ENCODE peak calls at places on chromosomes 7 and 10, in eight cellular contexts. G is A549; Y is mesendoderm; X is CD4-positive, alpha-beta memory T cell; M is heart left ventricle; K is spleen; D is sigmoid colon; E is GM23338. R is an unnamed sample. For H3K4me1, the result is how much of the 10 kb centered on the place peaks cover.

GRCh38 chr10:125056161-125057132 is 103.9 kb downstream of the CTBP2 start:
- DNase-seq in Y (no peak), M (no peak), G (no peak), K (peak), D (no peak), E (no peak), X (no peak), R (no peak)

GRCh38 chr7:55280031-55280454 is 85.1 kb upstream of the LANCL2 start:
- DNase-seq in E (peak), X (peak), G (peak), Y (peak), K (no peak), D (no peak), M (peak), R (peak)

GRCh38 chr7:35185908-35186731 is 67.8 kb downstream of the TBX20 start:
- DNase-seq in K (peak), Y (peak), G (no peak), M (peak), X (no peak), D (peak), E (peak), R (no peak)

GRCh38 chr7:151693140-151693539 is 173.4 kb upstream of the RHEB start:
- DNase-seq in X (no peak), K (peak), Y (no peak), M (no peak), E (no peak), D (no peak), G (no peak), R (no peak)

GRCh38 chr10:42594246-42594650 is 44.1 kb downstream of the ZNF33B start:
- DNase-seq in D (no peak), X (no peak), Y (no peak), E (no peak), K (no peak), G (no peak), M (no peak), R (no peak)

GRCh38 chr10:126686732-126687693 is 16.5 kb upstream of the C10orf90 start:
- DNase-seq in M (no peak), E (peak), D (no peak), X (no peak), G (no peak), K (no peak), Y (peak), R (no peak)

GRCh38 chr10:122232781-122233180 is 38.3 kb upstream of the BTBD16 start:
- DNase-seq in Y (no peak), G (no peak), D (no peak), X (no peak), M (no peak), K (no peak), E (no peak), R (no peak)

GRCh38 chr10:116316533-116316932 is 7.7 kb upstream of the CCDC172 start:
- DNase-seq in M (no peak), K (no peak), G (no peak), X (no peak), Y (no peak), D (no peak), E (no peak), R (no peak)

GRCh38 chr7:471191-471865 is 48.3 kb downstream of the PDGFA start:
- DNase-seq in X (no peak), Y (no peak), E (no peak), D (no peak), K (no peak), G (no peak), M (no peak), R (no peak)

GRCh38 chr7:69676247-69676646 is 78.0 kb downstream of the AUTS2 start:
- DNase-seq in D (no peak), E (no peak), G (no peak), M (no peak), Y (no peak), K (no peak), X (no peak), R (no peak)

GRCh38 chr7:8184241-8184640 is 77.7 kb downstream of the ICA1 start:
- DNase-seq in G (no peak), E (no peak), K (no peak), D (no peak), Y (no peak), M (no peak), X (no peak), R (no peak)

GRCh38 chr7:49773082-49773938 is at the start of gene VWC2:
- DNase-seq in D (no peak), X (no peak), Y (no peak), K (peak), E (peak), G (no peak), M (peak), R (no peak)

GRCh38 chr10:124357583-124357930 is 61.2 kb downstream of the OAT start:
- DNase-seq in E (no peak), Y (no peak), X (no peak), M (no peak), K (peak), G (no peak), D (peak), R (no peak)

GRCh38 chr10:129767751-129768150 is 196.3 kb downstream of the EBF3 start:
- DNase-seq in K (peak), Y (no peak), G (no peak), D (no peak), E (no peak), X (no peak), M (peak), R (peak)

GRCh38 chr7:45975367-45975766 is 54.3 kb upstream of the IGFBP3 start:
- DNase-seq in G (no peak), K (no peak), X (no peak), Y (no peak), D (no peak), E (no peak), M (no peak), R (no peak)

GRCh38 chr7:92156976-92157375 is 22.0 kb downstream of the LRRD1 start:
- DNase-seq in M (no peak), Y (no peak), G (no peak), D (no peak), K (no peak), X (no peak), E (no peak), R (no peak)

GRCh38 chr10:126130291-126130710 is 233.9 kb downstream of the FANK1 start:
- DNase-seq in X (no peak), M (peak), Y (no peak), G (no peak), D (no peak), E (no peak), K (no peak), R (peak)

GRCh38 chr7:20514364-20514763 is 101.1 kb upstream of the ABCB5 start:
- DNase-seq in M (peak), Y (no peak), K (no peak), D (peak), E (no peak), X (no peak), G (no peak), R (no peak)

GRCh38 chr7:151680810-151681209 is 161.1 kb upstream of the RHEB start:
- DNase-seq in Y (no peak), D (peak), G (no peak), X (no peak), M (no peak), K (no peak), E (no peak), R (no peak)

GRCh38 chr7:36215017-36215621 is 62.1 kb downstream of the EEPD1 start:
- DNase-seq in G (no peak), X (no peak), D (peak), E (peak), K (no peak), M (no peak), Y (peak), R (no peak)

GRCh38 chr10:76459016-76459415 is 1027.6 kb downstream of the LRMDA start:
- DNase-seq in D (peak), X (no peak), K (no peak), Y (no peak), G (no peak), M (no peak), E (no peak), R (no peak)

GRCh38 chr10:30284860-30285594 is 64.1 kb downstream of the MTPAP start:
- DNase-seq in X (no peak), Y (peak), M (no peak), E (no peak), G (no peak), K (no peak), D (no peak), R (no peak)

GRCh38 chr7:107700570-107700969 is 39.9 kb downstream of the SLC26A4 start:
- DNase-seq in Y (no peak), K (no peak), X (no peak), G (no peak), E (peak), D (no peak), M (no peak), R (peak)

GRCh38 chr10:123906884-123907652 is 15.5 kb upstream of the CPXM2 start:
- DNase-seq in Y (no peak), K (no peak), X (no peak), G (no peak), D (no peak), E (no peak), M (no peak), R (no peak)

GRCh38 chr10:6173203-6173602 is 29.5 kb upstream of the PFKFB3 start:
- DNase-seq in D (no peak), X (peak), E (peak), M (no peak), Y (peak), K (no peak), G (no peak), R (no peak)

GRCh38 chr7:47649901-47650300 is 68.0 kb upstream of the TNS3 start:
- DNase-seq in E (no peak), K (no peak), Y (no peak), G (no peak), D (no peak), M (no peak), X (no peak), R (no peak)

GRCh38 chr7:68276725-68277124 is 1280.1 kb downstream of the TYW1 start:
- DNase-seq in X (no peak), D (no peak), M (no peak), K (no peak), Y (no peak), E (no peak), G (no peak), R (peak)

GRCh38 chr7:152486968-152487367 is 51.2 kb upstream of the KMT2C start:
- DNase-seq in E (no peak), G (no peak), K (no peak), M (no peak), X (no peak), D (no peak), Y (no peak), R (no peak)

GRCh38 chr10:111072232-111072631 is 4.6 kb upstream of the ADRA2A start:
- DNase-seq in K (no peak), E (no peak), Y (no peak), D (no peak), G (no peak), X (no peak), M (no peak), R (no peak)

GRCh38 chr10:100528885-100529472 is 692 bp downstream of the NDUFB8 start:
- DNase-seq in M (no peak), D (peak), Y (peak), X (no peak), E (peak), G (peak), K (no peak), R (no peak)

GRCh38 chr10:27714349-27714748 is 31.3 kb downstream of the MKX start:
- DNase-seq in K (no peak), G (no peak), M (no peak), D (no peak), X (no peak), E (no peak), Y (no peak), R (no peak)
- H3K27ac ChIP-seq in K (no peak), G (no peak), M (peak), D (peak), X (no peak), E (no peak), Y (no peak), R (peak)

DNA sequence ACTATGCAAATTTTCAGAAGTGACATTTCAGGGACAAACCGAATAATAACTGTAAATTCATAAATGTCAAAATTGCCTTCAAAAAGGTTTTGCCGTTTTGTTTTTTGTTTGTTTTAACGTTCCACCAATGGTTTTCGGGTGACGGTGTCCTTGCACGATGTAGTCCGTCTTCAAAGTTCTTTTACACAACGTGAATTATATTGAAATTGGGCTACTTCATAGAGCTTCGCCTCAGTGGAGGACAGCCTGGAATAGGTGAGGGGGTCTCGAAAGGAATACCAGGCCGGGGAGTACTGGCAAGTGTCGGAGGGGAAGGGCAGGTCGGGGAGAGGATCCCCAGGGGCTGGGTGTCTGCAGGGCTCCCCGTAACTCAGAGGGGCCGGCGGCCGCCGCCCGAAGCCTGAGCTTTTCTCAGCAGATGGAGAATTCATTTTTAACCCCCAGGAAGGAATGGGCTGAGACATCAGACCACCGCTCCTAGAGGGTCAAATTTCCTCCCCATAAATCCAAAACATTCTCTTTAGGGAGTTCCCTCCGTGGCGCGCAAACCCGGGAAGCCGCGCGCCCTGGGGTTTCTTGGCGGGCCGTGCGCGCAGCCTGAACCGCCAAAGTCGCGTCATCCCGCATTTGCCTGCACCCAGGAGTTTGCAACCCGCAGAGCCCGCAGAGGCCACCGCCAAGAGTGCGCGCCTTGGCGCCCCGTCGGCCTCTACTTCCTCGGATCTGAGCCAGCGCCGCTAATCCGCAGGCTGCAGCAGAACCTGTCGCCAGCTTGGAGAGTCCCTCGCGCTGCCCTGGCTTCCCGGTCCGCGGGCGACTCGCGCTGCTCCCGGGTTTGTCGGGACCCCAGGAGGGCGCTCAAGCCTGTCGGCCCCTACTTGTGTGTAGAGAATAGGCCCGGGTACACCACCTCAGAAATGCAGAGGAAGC is 17.3 kb upstream of the EVX1 start:
- DNase-seq in G (no peak), K (no peak), Y (no peak), X (no peak), E (peak), M (no peak), D (peak), R (no peak)
- H3K4me3 ChIP-seq in G (no peak), K (no peak), Y (no peak), X (no peak), E (peak), M (no peak), D (no peak), R (no peak)

GRCh38 chr10:88107698-88108097 is 244.3 kb downstream of the PTEN start:
- DNase-seq in X (no peak), M (no peak), Y (no peak), E (no peak), G (no peak), D (no peak), K (no peak), R (peak)
- H3K4me1 ChIP-seq in X (under half), M (under half), Y (under half), E (under half), G (under half), D (under half), K (under half), R (under half)

GRCh38 chr7:134827436-134827835 is 48.0 kb downstream of the CALD1 start:
- DNase-seq in E (no peak), Y (no peak), M (no peak), G (no peak), D (no peak), K (no peak), X (no peak), R (no peak)

GRCh38 chr7:134826105-134826504 is 46.7 kb downstream of the CALD1 start:
- DNase-seq in Y (no peak), D (no peak), E (no peak), G (no peak), M (peak), K (no peak), X (no peak), R (no peak)

GRCh38 chr7:134828361-134828760 is 48.9 kb downstream of the CALD1 start:
- DNase-seq in M (no peak), K (no peak), D (no peak), E (no peak), Y (no peak), G (no peak), X (no peak), R (no peak)

GRCh38 chr7:134829381-134829986 is 50.0 kb downstream of the CALD1 start:
- DNase-seq in M (no peak), G (no peak), D (no peak), Y (no peak), X (no peak), K (no peak), E (no peak), R (no peak)

DNA sequence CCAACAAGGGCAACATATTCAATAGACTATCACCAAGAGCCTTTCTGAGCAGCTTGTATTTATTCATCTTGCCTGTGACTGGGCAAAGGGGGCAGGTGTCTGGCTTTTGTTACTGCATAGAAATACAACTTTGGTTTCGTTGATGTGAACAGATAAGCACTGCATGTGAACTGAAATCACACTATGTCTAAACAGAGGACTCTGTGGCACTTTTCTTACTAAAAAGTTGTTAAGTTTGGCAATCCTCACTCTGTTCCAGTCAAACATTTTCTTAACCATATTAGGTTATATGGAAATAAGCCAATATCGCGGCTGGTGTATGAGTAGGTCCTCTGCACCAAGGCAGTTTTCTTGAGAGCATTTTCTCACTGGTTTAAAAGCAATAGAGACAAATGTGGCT is 48.5 kb downstream of the CALD1 start:
- DNase-seq in M (no peak), E (no peak), D (peak), K (no peak), Y (no peak), X (no peak), G (no peak), R (no peak)
- H3K27ac ChIP-seq in M (peak), E (no peak), D (peak), K (no peak), Y (no peak), X (no peak), G (no peak), R (peak)

GRCh38 chr7:95547356-95547755 is 49.0 kb downstream of the PDK4 start:
- DNase-seq in K (no peak), M (no peak), X (no peak), D (no peak), E (no peak), Y (no peak), G (no peak), R (no peak)

GRCh38 chr7:95546647-95547046 is 49.7 kb downstream of the PDK4 start:
- DNase-seq in X (no peak), E (peak), K (no peak), D (no peak), Y (no peak), G (no peak), M (no peak), R (no peak)

GRCh38 chr7:95549818-95550529 is 46.3 kb downstream of the PDK4 start:
- DNase-seq in X (no peak), D (peak), M (peak), E (no peak), K (no peak), Y (peak), G (peak), R (peak)

GRCh38 chr7:95545666-95546065 is 50.6 kb downstream of the PDK4 start:
- DNase-seq in D (no peak), E (no peak), X (no peak), K (no peak), G (no peak), Y (no peak), M (no peak), R (no peak)

DNA sequence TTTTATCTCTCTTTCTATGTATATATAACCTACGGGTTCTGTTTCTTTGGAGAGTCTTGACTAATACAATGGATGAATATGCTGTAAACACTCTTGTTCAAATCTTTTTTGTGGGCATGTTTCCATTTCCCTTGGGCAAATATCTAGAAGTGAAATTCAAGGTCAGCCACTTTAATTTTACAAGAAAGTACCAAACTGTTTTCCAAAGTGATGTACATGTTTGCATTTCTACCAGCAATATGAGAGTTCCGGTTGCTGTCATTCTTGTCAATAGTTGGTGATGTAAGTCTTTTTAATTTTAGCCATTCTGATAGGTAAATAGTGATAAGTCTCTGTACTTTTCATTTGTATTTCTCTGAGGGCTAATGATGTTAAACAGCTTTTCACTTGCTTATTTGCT is 48.4 kb downstream of the PDK4 start:
- DNase-seq in G (no peak), X (no peak), K (no peak), M (no peak), D (no peak), Y (no peak), E (no peak), R (no peak)
- H3K4me3 ChIP-seq in G (no peak), X (no peak), K (no peak), M (no peak), D (no peak), Y (no peak), E (no peak), R (no peak)

DNA sequence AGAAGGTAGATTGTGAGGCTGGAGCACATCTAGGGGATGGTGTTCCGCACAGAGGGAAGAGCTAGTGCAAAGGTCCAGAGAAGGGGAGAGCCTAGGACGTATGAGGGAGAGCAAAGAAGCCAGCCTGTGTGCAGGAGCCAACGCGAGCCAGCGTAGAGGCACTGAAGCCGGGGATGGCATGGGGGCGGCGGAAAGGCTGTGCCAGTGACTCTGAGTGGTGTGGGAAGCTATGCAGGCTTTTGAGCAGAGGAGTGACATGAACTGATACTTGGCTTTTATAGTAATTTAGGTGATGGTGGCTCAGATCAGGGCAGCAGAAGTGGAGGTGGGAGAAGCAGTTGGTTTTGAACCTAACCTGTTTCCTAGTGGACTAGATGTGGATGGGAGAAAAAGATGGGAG is 65.8 kb downstream of the ATXN7L1 start:
- DNase-seq in X (no peak), M (no peak), D (no peak), K (no peak), Y (no peak), G (no peak), E (no peak), R (no peak)
- H3K4me1 ChIP-seq in X (half or more), M (under half), D (under half), K (under half), Y (under half), G (under half), E (under half), R (under half)